ENCODE peak calls at places on chromosomes 7 and 10, in four cellular contexts. S is A549, B is WTC11, G is SK-N-SH. P is an unnamed sample.
A peak's percentile ranks its signal among the peaks of the same experiment; 100 is the strongest.

GRCh38 chr10:111656066-111656465 is 527.5 kb downstream of the GPAM start:
- DNase-seq in G (no peak), B (no peak), S (no peak), P (no peak)

GRCh38 chr10:71525102-71525501 is 128.4 kb downstream of the CDH23 start:
- DNase-seq in B (no peak), S (no peak), G (no peak), P (no peak)

GRCh38 chr7:77466455-77466854 is 50.3 kb upstream of the GSAP start:
- DNase-seq in G (no peak), S (no peak), B (no peak), P (no peak)

GRCh38 chr10:66783296-66783695 is 142.5 kb upstream of the LRRTM3 start:
- DNase-seq in B (no peak), G (no peak), S (no peak), P (peak; percentile 56)

GRCh38 chr10:119761106-119761505 is 35.3 kb downstream of the INPP5F start:
- DNase-seq in S (no peak), G (no peak), B (no peak), P (peak; percentile 94)

GRCh38 chr10:101238732-101239105 is 9.5 kb upstream of the LBX1 start:
- DNase-seq in S (no peak), B (peak; percentile 55), G (no peak), P (no peak)

GRCh38 chr7:70193514-70193913 is 595.2 kb downstream of the AUTS2 start:
- DNase-seq in S (no peak), G (peak; percentile 67), B (no peak), P (peak; percentile 1)

GRCh38 chr7:21945374-21946227 is at the start of gene CDCA7L:
- DNase-seq in S (peak; percentile 78), G (peak; percentile 93), B (peak; percentile 84), P (peak; percentile 63)

GRCh38 chr7:10759120-10759519 is 214.6 kb upstream of the PHF14 start:
- DNase-seq in S (no peak), B (no peak), G (no peak), P (no peak)

GRCh38 chr10:24866615-24867583 is 85.5 kb downstream of the PRTFDC1 start:
- DNase-seq in G (no peak), B (peak; percentile 13), S (peak; percentile 37), P (peak; percentile 87)

GRCh38 chr7:115748123-115748738 is 282.3 kb downstream of the TFEC start:
- DNase-seq in B (no peak), G (no peak), S (no peak), P (peak; percentile 8)

GRCh38 chr7:106358103-106358663 is 73.4 kb upstream of the NAMPT start:
- DNase-seq in B (no peak), S (no peak), G (no peak), P (peak; percentile 41)

GRCh38 chr7:45654341-45654740 is 80.2 kb downstream of the ADCY1 start:
- DNase-seq in B (no peak), G (no peak), S (no peak), P (no peak)

GRCh38 chr7:4681218-4681851 is 760 bp upstream of the FOXK1 start:
- DNase-seq in G (no peak), B (no peak), S (no peak), P (no peak)

GRCh38 chr7:69703099-69703498 is 104.8 kb downstream of the AUTS2 start:
- DNase-seq in B (no peak), S (no peak), G (no peak), P (no peak)

GRCh38 chr10:435397-435796 is 254.1 kb downstream of the DIP2C start:
- DNase-seq in G (no peak), S (no peak), B (no peak), P (no peak)

GRCh38 chr7:11256501-11256900 is 282.8 kb downstream of the PHF14 start:
- DNase-seq in G (no peak), B (no peak), S (no peak), P (no peak)

GRCh38 chr10:1187151-1187854 is 131.1 kb downstream of the WDR37 start:
- DNase-seq in S (no peak), G (no peak), B (peak; percentile 8), P (no peak)

GRCh38 chr10:61284222-61284890 is 168.8 kb downstream of the TMEM26 start:
- DNase-seq in G (peak; percentile 20), S (peak; percentile 15), B (no peak), P (peak; percentile 77)

GRCh38 chr10:31762306-31762705 is 166.3 kb downstream of the ARHGAP12 start:
- DNase-seq in S (no peak), B (no peak), G (no peak), P (no peak)

GRCh38 chr10:106076496-106076895 is 1088.0 kb downstream of the SORCS1 start:
- DNase-seq in B (no peak), G (no peak), S (no peak), P (no peak)

GRCh38 chr7:120272896-120273475 is at the start of gene KCND2:
- DNase-seq in G (peak; percentile 39), B (peak; percentile 54), S (no peak), P (no peak)

GRCh38 chr7:134434701-134435100 is 24.2 kb downstream of the AKR1B1 start:
- DNase-seq in B (no peak), G (no peak), S (no peak), P (no peak)

GRCh38 chr10:77669892-77670291 is 32.3 kb upstream of the KCNMA1 start:
- DNase-seq in B (no peak), G (no peak), S (no peak), P (peak; percentile 27)

GRCh38 chr10:102395677-102396197 is at the start of gene NFKB2:
- DNase-seq in S (no peak), B (no peak), G (peak; percentile 42), P (no peak)

GRCh38 chr7:77245015-77245755 is 45.6 kb upstream of the FGL2 start:
- DNase-seq in B (no peak), G (no peak), S (no peak), P (no peak)

GRCh38 chr7:132580277-132580676 is 4.0 kb upstream of the PLXNA4 start:
- DNase-seq in S (peak; percentile 26), G (peak; percentile 54), B (no peak), P (no peak)

GRCh38 chr7:22231141-22231540 is 125.8 kb downstream of the RAPGEF5 start:
- DNase-seq in B (no peak), G (no peak), S (no peak), P (no peak)

GRCh38 chr10:131128731-131129130 is 182.8 kb downstream of the TCERG1L start:
- DNase-seq in G (no peak), B (no peak), S (no peak), P (no peak)

GRCh38 chr10:95755511-95756004 is 405 bp upstream of the ENTPD1 start:
- DNase-seq in S (no peak), B (peak; percentile 46), G (no peak), P (no peak)

GRCh38 chr10:44673245-44673999 is 237.7 kb upstream of the TMEM72 start:
- DNase-seq in B (no peak), S (no peak), G (no peak), P (no peak)

GRCh38 chr10:91006752-91007346 is 86.0 kb upstream of the ANKRD1 start:
- DNase-seq in S (no peak), G (no peak), B (no peak), P (no peak)
- TF ChIP-seq USF2 in S (no peak), G (no peak), B (no peak), P (no peak)

DNA sequence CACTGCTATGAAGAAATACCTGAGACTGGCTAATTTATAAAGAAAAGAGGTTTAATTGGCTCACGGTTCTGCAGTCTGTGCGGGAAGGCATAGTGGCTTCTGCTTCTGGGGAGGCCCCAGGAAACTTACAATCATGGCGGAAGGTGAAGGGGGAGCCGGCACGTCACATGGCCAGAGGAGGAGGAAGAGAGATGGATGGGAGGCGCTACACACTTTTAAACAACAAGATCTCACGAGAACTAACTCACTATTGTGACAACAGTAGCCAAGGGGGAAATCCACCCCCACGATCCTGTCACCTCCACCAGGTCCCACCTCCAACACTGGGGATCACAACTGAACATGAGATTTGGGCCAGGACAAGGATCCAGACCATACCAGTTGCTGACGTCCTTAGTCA is 26.5 kb upstream of the INPP5A start:
- DNase-seq in B (peak; percentile 2), S (no peak), G (no peak), P (no peak)
- TF ChIP-seq USF2 in B (no peak), S (no peak), G (no peak), P (no peak)

GRCh38 chr10:63671317-63671937 is 150.2 kb downstream of the REEP3 start:
- DNase-seq in G (peak; percentile 39), S (no peak), B (no peak), P (peak; percentile 78)
- TF ChIP-seq USF2 in G (no peak), S (no peak), B (no peak), P (no peak)

GRCh38 chr7:108604685-108605077 is 35.0 kb downstream of the DNAJB9 start:
- DNase-seq in S (no peak), B (no peak), G (no peak), P (no peak)
- TF ChIP-seq USF2 in S (no peak), B (no peak), G (no peak), P (no peak)

DNA sequence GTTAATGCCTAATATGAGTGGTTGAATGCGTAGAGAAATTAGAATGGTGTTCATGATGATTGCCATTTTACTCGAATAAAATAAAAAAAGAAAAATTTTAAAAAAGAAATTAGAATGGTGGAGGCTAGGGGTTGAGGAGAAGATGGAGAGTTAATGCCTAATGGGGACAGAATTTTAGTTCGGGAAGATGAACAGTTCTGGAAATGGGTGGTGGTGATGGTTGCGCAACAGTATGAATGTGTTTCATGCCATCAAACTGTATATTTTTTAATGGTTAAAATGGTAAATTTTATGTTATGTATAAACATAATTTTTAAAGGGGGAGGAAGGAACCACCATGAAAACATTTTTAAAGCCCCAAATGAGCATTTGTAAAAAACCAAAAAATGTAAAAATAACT is 140.1 kb upstream of the AGK start:
- DNase-seq in B (no peak), G (no peak), S (no peak), P (no peak)
- TF ChIP-seq USF2 in B (no peak), G (no peak), S (no peak), P (no peak)

DNA sequence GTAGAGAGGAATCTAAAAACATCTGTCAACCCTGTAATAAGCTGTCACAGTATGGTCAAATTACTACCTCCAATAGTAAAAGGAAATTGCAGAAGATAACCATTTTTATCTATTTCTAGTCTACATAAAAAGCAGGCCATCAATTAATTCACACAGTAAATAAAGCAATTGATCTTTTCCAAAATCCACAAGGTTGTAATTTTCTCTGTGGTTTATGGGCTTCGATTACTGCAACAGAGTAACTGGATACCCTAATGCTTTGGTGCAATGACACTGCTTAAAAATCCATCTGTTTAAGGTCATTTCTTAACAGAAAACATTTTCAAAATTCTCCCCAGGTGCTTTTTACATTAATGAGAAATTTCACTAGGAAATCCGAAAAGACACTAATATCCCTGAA is 23.9 kb downstream of the ESYT2 start:
- DNase-seq in B (no peak), S (no peak), G (no peak), P (no peak)
- TF ChIP-seq USF2 in B (no peak), S (no peak), G (no peak), P (no peak)

DNA sequence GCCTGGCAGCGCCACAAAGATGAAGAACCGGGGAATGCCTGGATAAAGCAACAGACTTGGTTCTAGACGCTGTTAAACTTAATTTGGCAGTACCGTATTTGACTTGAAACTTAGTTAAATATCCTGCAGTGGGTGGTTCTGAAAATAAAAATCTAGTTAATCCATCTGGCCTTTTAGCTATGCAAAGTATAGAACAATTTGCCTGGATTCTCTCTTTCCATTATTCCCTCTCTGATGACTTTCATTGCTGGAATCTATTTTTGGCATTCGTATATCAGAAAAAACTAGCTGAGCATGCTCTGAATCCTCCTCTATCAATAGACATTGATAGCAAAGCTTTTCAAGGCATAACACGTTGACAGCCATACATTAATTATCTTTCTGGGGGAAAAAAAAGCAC is 203.6 kb downstream of the MACC1 start:
- DNase-seq in S (no peak), G (no peak), B (no peak), P (no peak)
- TF ChIP-seq USF2 in S (no peak), G (no peak), B (no peak), P (no peak)